ENCODE peak calls at places on chromosomes 16 and 17, in four cellular contexts. Q, F, L and D are unnamed samples.

GRCh38 chr16:54817432-54817831 is 113.2 kb upstream of the IRX5 start:
- DNase-seq in Q (no peak), F (no peak), L (peak), D (no peak)

GRCh38 chr16:67150058-67150832 is 553 bp downstream of the B3GNT9 start:
- DNase-seq in Q (peak), F (no peak), L (no peak), D (no peak)

GRCh38 chr16:56547120-56547948 is 17.5 kb upstream of the MT4 start:
- DNase-seq in Q (no peak), F (no peak), L (no peak), D (no peak)

GRCh38 chr16:11672206-11673090 is 4.2 kb downstream of the SNN start:
- DNase-seq in Q (no peak), F (no peak), L (no peak), D (no peak)

GRCh38 chr16:85056211-85056748 is 28.7 kb downstream of the KIAA0513 start:
- DNase-seq in Q (no peak), F (no peak), L (no peak), D (no peak)

GRCh38 chr16:19114359-19115147 is 789 bp downstream of the ITPRIPL2 start:
- DNase-seq in Q (peak), F (no peak), L (peak), D (no peak)

GRCh38 chr17:78736526-78737079 is 45.5 kb downstream of the CYTH1 start:
- DNase-seq in Q (no peak), F (no peak), L (peak), D (no peak)

GRCh38 chr17:10114931-10115535 is 83.4 kb downstream of the GAS7 start:
- DNase-seq in Q (no peak), F (peak), L (no peak), D (peak)

GRCh38 chr17:15343749-15344148 is 2.4 kb upstream of the TEKT3 start:
- DNase-seq in Q (no peak), F (no peak), L (no peak), D (no peak)

GRCh38 chr17:37698132-37698615 is 46.7 kb downstream of the HNF1B start:
- DNase-seq in Q (no peak), F (no peak), L (no peak), D (no peak)

GRCh38 chr16:76579277-76579676 is 302.1 kb downstream of the CNTNAP4 start:
- DNase-seq in Q (no peak), F (no peak), L (no peak), D (no peak)

GRCh38 chr17:72852267-72852945 is 240.1 kb downstream of the SLC39A11 start:
- DNase-seq in Q (no peak), F (no peak), L (no peak), D (no peak)

GRCh38 chr16:27772093-27772820 is 222.3 kb downstream of the KATNIP start:
- DNase-seq in Q (no peak), F (no peak), L (no peak), D (no peak)

GRCh38 chr16:84165746-84166145 is 20.6 kb downstream of the DNAAF1 start:
- DNase-seq in Q (no peak), F (no peak), L (no peak), D (no peak)